ENCODE peak calls at places on chromosomes 7 and 10, in eight cellular contexts. One of them, this sample, is unnamed.

GRCh38 chr10:13102002-13102794 is 2.2 kb downstream of the OPTN start:
- DNase-seq in hepatocyte: peak
- DNase-seq in gastrocnemius medialis: peak
- DNase-seq in BE2C: no peak
- DNase-seq in ovary: no peak
- DNase-seq in right atrium auricular region: no peak
- DNase-seq in CD8-positive, alpha-beta T cell: no peak
- DNase-seq in uterus: no peak
- DNase-seq in this sample: no peak

GRCh38 chr10:1377756-1378397 is 321.7 kb downstream of the WDR37 start:
- DNase-seq in hepatocyte: no peak
- DNase-seq in gastrocnemius medialis: no peak
- DNase-seq in BE2C: no peak
- DNase-seq in ovary: no peak
- DNase-seq in right atrium auricular region: no peak
- DNase-seq in CD8-positive, alpha-beta T cell: no peak
- DNase-seq in uterus: no peak
- DNase-seq in this sample: no peak

GRCh38 chr7:11130012-11130411 is 156.3 kb downstream of the PHF14 start:
- DNase-seq in hepatocyte: no peak
- DNase-seq in gastrocnemius medialis: no peak
- DNase-seq in BE2C: no peak
- DNase-seq in ovary: no peak
- DNase-seq in right atrium auricular region: no peak
- DNase-seq in CD8-positive, alpha-beta T cell: no peak
- DNase-seq in uterus: no peak
- DNase-seq in this sample: no peak

GRCh38 chr10:113953505-113954272 is 90.0 kb upstream of the ADRB1 start:
- DNase-seq in hepatocyte: no peak
- DNase-seq in gastrocnemius medialis: no peak
- DNase-seq in BE2C: no peak
- DNase-seq in ovary: no peak
- DNase-seq in right atrium auricular region: no peak
- DNase-seq in CD8-positive, alpha-beta T cell: no peak
- DNase-seq in uterus: no peak
- DNase-seq in this sample: no peak

GRCh38 chr10:11148131-11148530 is 130.5 kb downstream of the CELF2 start:
- DNase-seq in hepatocyte: no peak
- DNase-seq in gastrocnemius medialis: no peak
- DNase-seq in BE2C: no peak
- DNase-seq in ovary: no peak
- DNase-seq in right atrium auricular region: no peak
- DNase-seq in CD8-positive, alpha-beta T cell: no peak
- DNase-seq in uterus: no peak
- DNase-seq in this sample: no peak

GRCh38 chr10:129659881-129660280 is 192.8 kb downstream of the MGMT start:
- DNase-seq in hepatocyte: no peak
- DNase-seq in gastrocnemius medialis: no peak
- DNase-seq in BE2C: no peak
- DNase-seq in ovary: no peak
- DNase-seq in right atrium auricular region: no peak
- DNase-seq in CD8-positive, alpha-beta T cell: no peak
- DNase-seq in uterus: no peak
- DNase-seq in this sample: no peak

GRCh38 chr7:98418636-98419315 is 17.9 kb upstream of the BAIAP2L1 start:
- DNase-seq in hepatocyte: peak
- DNase-seq in gastrocnemius medialis: no peak
- DNase-seq in BE2C: peak
- DNase-seq in ovary: no peak
- DNase-seq in right atrium auricular region: peak
- DNase-seq in CD8-positive, alpha-beta T cell: no peak
- DNase-seq in uterus: no peak
- DNase-seq in this sample: no peak

GRCh38 chr10:48493083-48493871 is 111.6 kb downstream of the ARHGAP22 start:
- DNase-seq in hepatocyte: no peak
- DNase-seq in gastrocnemius medialis: peak
- DNase-seq in BE2C: peak
- DNase-seq in ovary: no peak
- DNase-seq in right atrium auricular region: peak
- DNase-seq in CD8-positive, alpha-beta T cell: no peak
- DNase-seq in uterus: no peak
- DNase-seq in this sample: no peak

GRCh38 chr7:5231116-5231515 is 41.1 kb downstream of the WIPI2 start:
- DNase-seq in hepatocyte: no peak
- DNase-seq in gastrocnemius medialis: no peak
- DNase-seq in BE2C: no peak
- DNase-seq in ovary: no peak
- DNase-seq in right atrium auricular region: no peak
- DNase-seq in CD8-positive, alpha-beta T cell: no peak
- DNase-seq in uterus: no peak
- DNase-seq in this sample: no peak

GRCh38 chr10:47012214-47012613 is 101.0 kb downstream of the PTPN20 start:
- DNase-seq in hepatocyte: no peak
- DNase-seq in gastrocnemius medialis: no peak
- DNase-seq in BE2C: no peak
- DNase-seq in ovary: no peak
- DNase-seq in right atrium auricular region: no peak
- DNase-seq in CD8-positive, alpha-beta T cell: no peak
- DNase-seq in uterus: no peak
- DNase-seq in this sample: no peak

GRCh38 chr10:47415520-47416304 is 31.6 kb upstream of the ZNF488 start:
- DNase-seq in hepatocyte: no peak
- DNase-seq in gastrocnemius medialis: no peak
- DNase-seq in BE2C: no peak
- DNase-seq in ovary: no peak
- DNase-seq in right atrium auricular region: peak
- DNase-seq in CD8-positive, alpha-beta T cell: no peak
- DNase-seq in uterus: no peak
- DNase-seq in this sample: no peak

GRCh38 chr10:122276611-122277205 is 5.6 kb downstream of the BTBD16 start:
- DNase-seq in hepatocyte: peak
- DNase-seq in gastrocnemius medialis: no peak
- DNase-seq in BE2C: no peak
- DNase-seq in ovary: no peak
- DNase-seq in right atrium auricular region: no peak
- DNase-seq in CD8-positive, alpha-beta T cell: no peak
- DNase-seq in uterus: no peak
- DNase-seq in this sample: no peak

GRCh38 chr7:150372271-150373048 is 3.8 kb downstream of the REPIN1 start:
- DNase-seq in hepatocyte: no peak
- DNase-seq in gastrocnemius medialis: no peak
- DNase-seq in BE2C: no peak
- DNase-seq in ovary: no peak
- DNase-seq in right atrium auricular region: no peak
- DNase-seq in CD8-positive, alpha-beta T cell: no peak
- DNase-seq in uterus: no peak
- DNase-seq in this sample: no peak

GRCh38 chr10:14022954-14023353 is 307.8 kb downstream of the FRMD4A start:
- DNase-seq in hepatocyte: no peak
- DNase-seq in gastrocnemius medialis: no peak
- DNase-seq in BE2C: no peak
- DNase-seq in ovary: peak
- DNase-seq in right atrium auricular region: no peak
- DNase-seq in CD8-positive, alpha-beta T cell: no peak
- DNase-seq in uterus: no peak
- DNase-seq in this sample: no peak

GRCh38 chr10:22598488-22598887 is 115.9 kb downstream of the PIP4K2A start:
- DNase-seq in hepatocyte: no peak
- DNase-seq in gastrocnemius medialis: no peak
- DNase-seq in BE2C: no peak
- DNase-seq in ovary: no peak
- DNase-seq in right atrium auricular region: no peak
- DNase-seq in CD8-positive, alpha-beta T cell: no peak
- DNase-seq in uterus: no peak
- DNase-seq in this sample: peak

GRCh38 chr10:58531084-58531695 is 18.5 kb downstream of the BICC1 start:
- DNase-seq in hepatocyte: peak
- DNase-seq in gastrocnemius medialis: no peak
- DNase-seq in BE2C: peak
- DNase-seq in ovary: no peak
- DNase-seq in right atrium auricular region: no peak
- DNase-seq in CD8-positive, alpha-beta T cell: no peak
- DNase-seq in uterus: no peak
- DNase-seq in this sample: peak

GRCh38 chr10:132135398-132135872 is 51.3 kb upstream of the DPYSL4 start:
- DNase-seq in hepatocyte: no peak
- DNase-seq in gastrocnemius medialis: no peak
- DNase-seq in BE2C: peak
- DNase-seq in ovary: no peak
- DNase-seq in right atrium auricular region: no peak
- DNase-seq in CD8-positive, alpha-beta T cell: no peak
- DNase-seq in uterus: no peak
- DNase-seq in this sample: no peak

GRCh38 chr10:42690449-42691360 is 52.3 kb upstream of the ZNF33B start:
- DNase-seq in hepatocyte: no peak
- DNase-seq in gastrocnemius medialis: no peak
- DNase-seq in BE2C: peak
- DNase-seq in ovary: no peak
- DNase-seq in right atrium auricular region: no peak
- DNase-seq in CD8-positive, alpha-beta T cell: no peak
- DNase-seq in uterus: no peak
- DNase-seq in this sample: peak

DNA sequence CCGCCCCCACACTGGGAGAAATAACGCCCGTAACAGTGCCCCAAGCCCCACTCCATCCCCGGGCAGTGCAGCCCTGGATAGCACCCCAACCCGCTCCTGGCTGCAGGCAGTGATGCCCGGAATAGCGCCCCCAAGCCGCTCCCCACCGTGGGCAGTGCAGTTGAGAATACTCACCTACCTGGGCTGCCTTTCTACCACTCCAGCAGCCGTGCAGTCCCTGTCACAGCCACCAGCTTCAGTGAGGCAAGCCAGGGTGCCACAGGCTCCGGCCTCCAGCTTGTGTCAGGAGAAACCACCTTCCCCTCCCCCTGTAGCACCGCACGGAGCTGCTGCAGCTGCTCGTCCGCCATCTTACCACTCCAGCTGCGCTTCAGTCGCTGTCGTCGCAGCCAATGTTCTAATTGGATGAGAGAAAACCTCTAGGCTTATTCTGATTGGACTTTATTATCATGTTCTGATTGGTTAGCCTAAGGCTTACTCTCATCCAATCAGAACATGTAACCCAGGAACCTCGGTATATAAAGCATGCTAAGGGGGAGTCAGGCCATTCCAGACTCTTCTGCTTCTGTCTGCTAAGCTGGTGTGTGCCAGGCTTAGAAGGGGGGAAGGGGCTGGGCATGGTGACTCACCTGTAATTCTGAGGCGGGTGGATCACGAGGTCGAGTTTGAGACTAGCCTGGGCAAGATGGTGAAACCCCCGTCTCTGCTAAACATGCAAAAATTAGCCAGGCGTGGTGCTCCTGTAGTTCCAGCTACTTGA is 53.2 kb upstream of the ZNF33B start:
- DNase-seq in hepatocyte: no peak
- DNase-seq in gastrocnemius medialis: no peak
- DNase-seq in BE2C: peak
- DNase-seq in ovary: no peak
- DNase-seq in right atrium auricular region: no peak
- DNase-seq in CD8-positive, alpha-beta T cell: no peak
- DNase-seq in uterus: no peak
- DNase-seq in this sample: no peak
- H3K4me3 ChIP-seq in hepatocyte: no peak
- H3K4me3 ChIP-seq in gastrocnemius medialis: no peak
- H3K4me3 ChIP-seq in BE2C: peak
- H3K4me3 ChIP-seq in ovary: no peak
- H3K4me3 ChIP-seq in right atrium auricular region: no peak
- H3K4me3 ChIP-seq in CD8-positive, alpha-beta T cell: no peak
- H3K4me3 ChIP-seq in uterus: no peak
- H3K4me3 ChIP-seq in this sample: no peak

GRCh38 chr10:30782543-30783461 is 153.2 kb upstream of the LYZL2 start:
- DNase-seq in hepatocyte: no peak
- DNase-seq in gastrocnemius medialis: no peak
- DNase-seq in BE2C: no peak
- DNase-seq in ovary: no peak
- DNase-seq in right atrium auricular region: no peak
- DNase-seq in CD8-positive, alpha-beta T cell: no peak
- DNase-seq in uterus: no peak
- DNase-seq in this sample: peak

GRCh38 chr10:30783939-30784500 is 154.5 kb upstream of the LYZL2 start:
- DNase-seq in hepatocyte: peak
- DNase-seq in gastrocnemius medialis: peak
- DNase-seq in BE2C: peak
- DNase-seq in ovary: peak
- DNase-seq in right atrium auricular region: peak
- DNase-seq in CD8-positive, alpha-beta T cell: peak
- DNase-seq in uterus: peak
- DNase-seq in this sample: peak

GRCh38 chr10:30786131-30786530 is 156.6 kb upstream of the LYZL2 start:
- DNase-seq in hepatocyte: no peak
- DNase-seq in gastrocnemius medialis: no peak
- DNase-seq in BE2C: no peak
- DNase-seq in ovary: no peak
- DNase-seq in right atrium auricular region: no peak
- DNase-seq in CD8-positive, alpha-beta T cell: no peak
- DNase-seq in uterus: no peak
- DNase-seq in this sample: no peak

GRCh38 chr10:30784896-30785605 is 155.5 kb upstream of the LYZL2 start:
- DNase-seq in hepatocyte: peak
- DNase-seq in gastrocnemius medialis: peak
- DNase-seq in BE2C: peak
- DNase-seq in ovary: peak
- DNase-seq in right atrium auricular region: peak
- DNase-seq in CD8-positive, alpha-beta T cell: peak
- DNase-seq in uterus: peak
- DNase-seq in this sample: peak

DNA sequence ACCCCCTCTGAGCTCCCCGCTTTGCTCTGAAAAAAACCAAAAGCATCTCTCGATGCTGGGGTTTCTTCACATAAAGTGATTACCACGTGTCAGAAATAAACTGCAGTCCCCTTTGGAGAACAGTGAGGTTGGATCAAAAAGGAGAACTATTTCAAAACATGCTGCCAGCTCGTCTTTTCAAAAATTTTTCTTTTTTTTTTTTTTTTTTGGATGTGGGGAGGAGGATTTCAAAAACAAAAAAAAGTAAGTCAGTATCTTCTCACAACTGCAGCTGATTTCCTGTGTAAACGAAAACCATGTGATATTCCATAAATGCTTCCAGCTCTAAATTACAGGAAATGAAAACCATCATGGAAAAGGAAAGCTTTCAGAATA is 155.0 kb upstream of the LYZL2 start:
- DNase-seq in hepatocyte: no peak
- DNase-seq in gastrocnemius medialis: no peak
- DNase-seq in BE2C: no peak
- DNase-seq in ovary: no peak
- DNase-seq in right atrium auricular region: no peak
- DNase-seq in CD8-positive, alpha-beta T cell: no peak
- DNase-seq in uterus: no peak
- DNase-seq in this sample: no peak
- H3K4me3 ChIP-seq in hepatocyte: peak
- H3K4me3 ChIP-seq in gastrocnemius medialis: peak
- H3K4me3 ChIP-seq in BE2C: peak
- H3K4me3 ChIP-seq in ovary: peak
- H3K4me3 ChIP-seq in right atrium auricular region: peak
- H3K4me3 ChIP-seq in CD8-positive, alpha-beta T cell: peak
- H3K4me3 ChIP-seq in uterus: peak
- H3K4me3 ChIP-seq in this sample: peak

GRCh38 chr10:42637142-42637541 is 1.2 kb downstream of the ZNF33B start:
- DNase-seq in hepatocyte: no peak
- DNase-seq in gastrocnemius medialis: no peak
- DNase-seq in BE2C: no peak
- DNase-seq in ovary: no peak
- DNase-seq in right atrium auricular region: no peak
- DNase-seq in CD8-positive, alpha-beta T cell: no peak
- DNase-seq in uterus: no peak
- DNase-seq in this sample: no peak
- H3K4me3 ChIP-seq in hepatocyte: peak
- H3K4me3 ChIP-seq in gastrocnemius medialis: no peak
- H3K4me3 ChIP-seq in BE2C: no peak
- H3K4me3 ChIP-seq in ovary: no peak
- H3K4me3 ChIP-seq in right atrium auricular region: no peak
- H3K4me3 ChIP-seq in CD8-positive, alpha-beta T cell: peak
- H3K4me3 ChIP-seq in uterus: peak
- H3K4me3 ChIP-seq in this sample: peak

GRCh38 chr7:158695726-158696452 is 8.7 kb downstream of the NCAPG2 start:
- DNase-seq in hepatocyte: peak
- DNase-seq in gastrocnemius medialis: peak
- DNase-seq in BE2C: peak
- DNase-seq in ovary: peak
- DNase-seq in right atrium auricular region: peak
- DNase-seq in CD8-positive, alpha-beta T cell: peak
- DNase-seq in uterus: peak
- DNase-seq in this sample: no peak
- H3K4me3 ChIP-seq in hepatocyte: no peak
- H3K4me3 ChIP-seq in gastrocnemius medialis: peak
- H3K4me3 ChIP-seq in BE2C: no peak
- H3K4me3 ChIP-seq in ovary: no peak
- H3K4me3 ChIP-seq in right atrium auricular region: no peak
- H3K4me3 ChIP-seq in CD8-positive, alpha-beta T cell: no peak
- H3K4me3 ChIP-seq in uterus: no peak
- H3K4me3 ChIP-seq in this sample: no peak

This sample was measured in WERI-Rb-1.